ENCODE peak calls at places on chromosomes 4 and X, in five cellular contexts. J is stimulated activated naive CD8-positive, alpha-beta T cell treated with anti-CD3 and anti-CD28 coated beads, Interleukin-15, Interleukin-2, amounts not matched to agents 100 U/mL and 50 U/mL, for 24 hours; M is iris pigment epithelial cell; E is ovary; W is activated naive CD4-positive, alpha-beta T cell. G is an unnamed sample.

GRCh38 chr4:8846864-8847263 is 24.8 kb downstream of the HMX1 start:
- DNase-seq in J (no peak), M (no peak), E (no peak), W (no peak), G (no peak)

GRCh38 chrX:39452404-39452803 is 645.4 kb downstream of the BCOR start:
- DNase-seq in J (no peak), M (no peak), E (no peak), W (no peak), G (no peak)

GRCh38 chrX:24355095-24355494 is 5.3 kb upstream of the SUPT20HL1 start:
- DNase-seq in J (no peak), M (no peak), E (no peak), W (no peak), G (no peak)

GRCh38 chr4:108166441-108167315 is 2.1 kb downstream of the LEF1 start:
- DNase-seq in J (peak), M (no peak), E (no peak), W (peak), G (no peak)

GRCh38 chrX:75603833-75604232 is 81.0 kb upstream of the ZDHHC15 start:
- DNase-seq in J (no peak), M (peak), E (no peak), W (no peak), G (no peak)

GRCh38 chr4:121168865-121169281 is 4.8 kb upstream of the TNIP3 start:
- DNase-seq in J (no peak), M (no peak), E (no peak), W (no peak), G (no peak)

GRCh38 chrX:30657542-30658238 is 4.5 kb downstream of the GK start:
- DNase-seq in J (no peak), M (peak), E (no peak), W (no peak), G (no peak)

GRCh38 chr4:82773049-82773448 is 25.5 kb downstream of the SCD5 start:
- DNase-seq in J (no peak), M (no peak), E (no peak), W (no peak), G (no peak)

GRCh38 chr4:107255596-107255995 is 219.5 kb upstream of the DKK2 start:
- DNase-seq in J (no peak), M (peak), E (no peak), W (no peak), G (no peak)

GRCh38 chr4:101291198-101291597 is 56.1 kb downstream of the PPP3CA start:
- DNase-seq in J (no peak), M (no peak), E (no peak), W (no peak), G (no peak)

GRCh38 chrX:43627147-43627546 is 29.0 kb upstream of the MAOA start:
- DNase-seq in J (no peak), M (no peak), E (no peak), W (no peak), G (no peak)

GRCh38 chrX:130110379-130111219 is at the start of gene ELF4:
- DNase-seq in J (peak), M (peak), E (peak), W (peak), G (peak)

GRCh38 chr4:101259876-101260275 is 87.5 kb downstream of the PPP3CA start:
- DNase-seq in J (no peak), M (no peak), E (no peak), W (no peak), G (no peak)

GRCh38 chr4:168304744-168305459 is 13.7 kb downstream of the DDX60 start:
- DNase-seq in J (no peak), M (peak), E (no peak), W (no peak), G (no peak)

GRCh38 chrX:79413009-79413408 is 45.9 kb upstream of the ITM2A start:
- DNase-seq in J (no peak), M (peak), E (no peak), W (no peak), G (no peak)

GRCh38 chrX:111854778-111855490 is 21.0 kb upstream of the TRPC5OS start:
- DNase-seq in J (no peak), M (no peak), E (no peak), W (no peak), G (no peak)

GRCh38 chrX:65712005-65712861 is 44.8 kb downstream of the MSN start:
- DNase-seq in J (no peak), M (no peak), E (no peak), W (no peak), G (no peak)

GRCh38 chr4:146632770-146633470 is 5.8 kb upstream of the POU4F2 start:
- DNase-seq in J (no peak), M (no peak), E (no peak), W (no peak), G (no peak)

GRCh38 chr4:88880501-88881226 is 176.3 kb downstream of the FAM13A start:
- DNase-seq in J (no peak), M (no peak), E (no peak), W (no peak), G (no peak)

GRCh38 chr4:47749858-47750257 is 88.0 kb downstream of the CORIN start:
- DNase-seq in J (no peak), M (no peak), E (no peak), W (no peak), G (no peak)

GRCh38 chr4:157080605-157081004 is 4.7 kb downstream of the GLRB start:
- DNase-seq in J (no peak), M (peak), E (no peak), W (no peak), G (no peak)

GRCh38 chr4:105894570-105895323 is 524 bp upstream of the NPNT start:
- DNase-seq in J (peak), M (no peak), E (peak), W (no peak), G (no peak)

GRCh38 chr4:183918696-183919095 is 13.6 kb downstream of the STOX2 start:
- DNase-seq in J (no peak), M (no peak), E (peak), W (no peak), G (no peak)

GRCh38 chrX:13923845-13924244 is 105.8 kb downstream of the GEMIN8 start:
- DNase-seq in J (no peak), M (no peak), E (no peak), W (no peak), G (no peak)